ENCODE peak calls at places on chromosome X, in eight cellular contexts. B, D, C, X, P, Z, V and S are unnamed samples.

GRCh38 chrX:24347871-24348270 is 12.6 kb upstream of the SUPT20HL1 start:
- DNase-seq in C (peak; percentile 12), Z (no peak), X (peak; percentile 48), V (no peak), P (peak; percentile 7), B (no peak), D (no peak), S (peak; percentile 82)

GRCh38 chrX:115023139-115023538 is 5.7 kb upstream of the IL13RA2 start:
- DNase-seq in Z (no peak), V (no peak), D (peak; percentile 1), B (no peak), P (peak; percentile 92), C (no peak), X (peak; percentile 70), S (no peak)

GRCh38 chrX:18272222-18272621 is 51.5 kb upstream of the BEND2 start:
- DNase-seq in V (no peak), X (no peak), B (no peak), Z (no peak), C (no peak), P (no peak), D (no peak), S (no peak)

GRCh38 chrX:97167333-97167732 is 283.6 kb downstream of the RPA4 start:
- DNase-seq in C (no peak), P (no peak), X (no peak), B (no peak), Z (no peak), D (no peak), V (no peak), S (no peak)

GRCh38 chrX:9537781-9538180 is 72.9 kb downstream of the TBL1X start:
- DNase-seq in C (no peak), D (no peak), Z (no peak), B (no peak), P (no peak), X (no peak), V (no peak), S (no peak)

GRCh38 chrX:112147206-112147605 is 64.6 kb upstream of the TRPC5 start:
- DNase-seq in X (no peak), Z (no peak), P (no peak), B (no peak), V (no peak), C (peak; percentile 58), D (peak; percentile 20), S (peak; percentile 48)

GRCh38 chrX:107716816-107717700 is 58.5 kb downstream of the TSC22D3 start:
- DNase-seq in P (peak; percentile 84), Z (no peak), C (peak; percentile 67), B (peak; percentile 89), V (peak; percentile 82), X (peak; percentile 90), D (peak; percentile 81), S (peak; percentile 57)

GRCh38 chrX:16075087-16075486 is 48.3 kb upstream of the GRPR start:
- DNase-seq in B (no peak), X (no peak), Z (no peak), C (no peak), D (no peak), V (no peak), P (no peak), S (no peak)

GRCh38 chrX:148681605-148682004 is 181.2 kb downstream of the AFF2 start:
- DNase-seq in P (no peak), X (no peak), Z (no peak), B (no peak), D (no peak), C (no peak), V (no peak), S (no peak)

GRCh38 chrX:150844016-150844415 is 54.5 kb downstream of the CD99L2 start:
- DNase-seq in C (no peak), P (no peak), X (no peak), B (no peak), Z (no peak), D (peak; percentile 18), V (no peak), S (no peak)

GRCh38 chrX:8984231-8984630 is 49.7 kb downstream of the FAM9B start:
- DNase-seq in C (no peak), D (no peak), X (no peak), B (no peak), V (no peak), Z (no peak), P (no peak), S (no peak)

GRCh38 chrX:133657455-133657854 is 242.2 kb upstream of the GPC4 start:
- DNase-seq in B (no peak), D (no peak), C (no peak), Z (no peak), X (no peak), V (no peak), P (no peak), S (no peak)

GRCh38 chrX:154526901-154527675 is 11.1 kb upstream of the FAM3A start:
- DNase-seq in B (peak; percentile 49), D (peak; percentile 92), P (peak; percentile 71), C (peak; percentile 78), X (peak; percentile 84), Z (no peak), V (peak; percentile 63), S (peak; percentile 73)

GRCh38 chrX:54085666-54086065 is 41.4 kb upstream of the PHF8 start:
- DNase-seq in D (no peak), P (no peak), B (no peak), Z (no peak), X (no peak), C (no peak), V (no peak), S (no peak)

GRCh38 chrX:69136546-69137331 is 28.5 kb downstream of the PJA1 start:
- DNase-seq in V (no peak), B (no peak), Z (no peak), P (no peak), X (peak; percentile 67), D (peak; percentile 77), C (no peak), S (no peak)

GRCh38 chrX:140034916-140035315 is 69.6 kb upstream of the CXorf66 start:
- DNase-seq in V (no peak), D (peak; percentile 5), P (no peak), C (no peak), Z (no peak), B (no peak), X (peak; percentile 0), S (peak; percentile 7)

GRCh38 chrX:7133036-7133412 is 14.5 kb upstream of the STS start:
- DNase-seq in X (peak; percentile 52), Z (no peak), B (no peak), P (peak; percentile 58), C (no peak), D (no peak), V (no peak), S (peak; percentile 7)

GRCh38 chrX:108071578-108071977 is 19.8 kb downstream of the PSMD10 start:
- DNase-seq in C (no peak), B (no peak), P (peak; percentile 5), X (no peak), V (no peak), D (no peak), Z (no peak), S (no peak)

GRCh38 chrX:140057001-140057411 is 91.7 kb upstream of the CXorf66 start:
- DNase-seq in X (peak; percentile 78), Z (peak; percentile 17), V (peak; percentile 52), C (peak; percentile 79), B (peak; percentile 18), D (peak; percentile 85), P (peak; percentile 28), S (peak; percentile 78)

GRCh38 chrX:49019050-49019449 is 17.0 kb upstream of the GRIPAP1 start:
- DNase-seq in P (no peak), C (no peak), X (no peak), D (no peak), V (no peak), Z (no peak), B (no peak), S (no peak)